ENCODE peak calls at places on chromosomes 11 and 22, in four cellular contexts. Z is amniotic epithelial cell; W is amygdala; O is activated CD4-positive, alpha-beta T cell treated with anti-CD3 and anti-CD28 coated beads for 24 hours. B is an unnamed sample.

GRCh38 chr11:129374081-129374992 is 1.3 kb upstream of the BARX2 start:
- DNase-seq in Z (no peak), W (no peak), O (no peak), B (no peak)

GRCh38 chr22:42171417-42171816 is 40.8 kb upstream of the CYP2D6 start:
- DNase-seq in Z (no peak), W (no peak), O (no peak), B (no peak)

GRCh38 chr11:5369793-5370192 is 13.8 kb upstream of the OR51M1 start:
- DNase-seq in Z (peak), W (no peak), O (no peak), B (peak)

GRCh38 chr11:70549796-70550195 is 151.5 kb downstream of the CTTN start:
- DNase-seq in Z (no peak), W (no peak), O (no peak), B (no peak)

GRCh38 chr11:63839508-63840355 is 822 bp downstream of the MARK2 start:
- DNase-seq in Z (no peak), W (no peak), O (peak), B (no peak)

GRCh38 chr11:73931039-73931645 is 19.7 kb upstream of the DNAJB13 start:
- DNase-seq in Z (peak), W (peak), O (no peak), B (peak)

GRCh38 chr22:29270475-29271271 is 2.6 kb downstream of the EWSR1 start:
- DNase-seq in Z (peak), W (no peak), O (no peak), B (no peak)

GRCh38 chr22:40829131-40829530 is 10.0 kb upstream of the SLC25A17 start:
- DNase-seq in Z (peak), W (no peak), O (no peak), B (no peak)

GRCh38 chr11:126862664-126863247 is 137.8 kb downstream of the KIRREL3 start:
- DNase-seq in Z (no peak), W (no peak), O (no peak), B (no peak)

B was measured in NCI-H1930.